ENCODE peak calls at places on chromosomes 13 and 19, in eight cellular contexts. G, D, U, T, Z, C, O and M are unnamed samples. For H3K4me1, the result is how much of the 10 kb centered on the place peaks cover.

GRCh38 chr13:84399320-84400085 is 517.2 kb upstream of the SLITRK1 start:
- DNase-seq in G (peak), D (peak), U (no peak), T (no peak), Z (peak), C (no peak), O (no peak), M (no peak)

GRCh38 chr19:39915101-39915847 is 19.2 kb downstream of the FCGBP start:
- DNase-seq in G (no peak), D (no peak), U (no peak), T (no peak), Z (no peak), C (no peak), O (peak), M (no peak)

GRCh38 chr13:77698211-77699058 is 948 bp downstream of the SLAIN1 start:
- DNase-seq in G (no peak), D (peak), U (no peak), T (no peak), Z (no peak), C (peak), O (peak), M (peak)

GRCh38 chr19:35211545-35212230 is 16.9 kb downstream of the FAM187B start:
- DNase-seq in G (peak), D (no peak), U (peak), T (no peak), Z (no peak), C (peak), O (peak), M (peak)

GRCh38 chr13:110627761-110628476 is 12.6 kb downstream of the NAXD start:
- DNase-seq in G (no peak), D (no peak), U (no peak), T (no peak), Z (no peak), C (no peak), O (no peak), M (no peak)

GRCh38 chr13:30718661-30719520 is 16.5 kb upstream of the ALOX5AP start:
- DNase-seq in G (peak), D (no peak), U (no peak), T (no peak), Z (peak), C (no peak), O (peak), M (no peak)

GRCh38 chr19:37991841-37992248 is 84.8 kb downstream of the SIPA1L3 start:
- DNase-seq in G (peak), D (no peak), U (no peak), T (no peak), Z (no peak), C (no peak), O (no peak), M (no peak)

GRCh38 chr19:13118424-13119193 is 545 bp downstream of the NACC1 start:
- DNase-seq in G (peak), D (peak), U (no peak), T (peak), Z (peak), C (no peak), O (peak), M (peak)

GRCh38 chr19:4083677-4084546 is 17.2 kb upstream of the ZBTB7A start:
- DNase-seq in G (no peak), D (no peak), U (no peak), T (no peak), Z (no peak), C (no peak), O (peak), M (peak)

GRCh38 chr19:49151339-49152217 is 3.6 kb downstream of the HRC start:
- DNase-seq in G (no peak), D (peak), U (no peak), T (peak), Z (no peak), C (peak), O (peak), M (peak)

GRCh38 chr19:7748756-7749155 is 1.4 kb upstream of the CD209 start:
- DNase-seq in G (peak), D (no peak), U (no peak), T (peak), Z (no peak), C (peak), O (peak), M (no peak)

GRCh38 chr13:26061947-26062346 is 10.1 kb upstream of the SHISA2 start:
- DNase-seq in G (no peak), D (no peak), U (no peak), T (no peak), Z (peak), C (no peak), O (peak), M (no peak)

GRCh38 chr13:113542751-113543424 is 41.7 kb upstream of the TFDP1 start:
- DNase-seq in G (no peak), D (peak), U (no peak), T (no peak), Z (no peak), C (peak), O (peak), M (no peak)

GRCh38 chr19:35299523-35300339 is 7.8 kb downstream of the MAG start:
- DNase-seq in G (no peak), D (no peak), U (no peak), T (no peak), Z (no peak), C (no peak), O (peak), M (no peak)

GRCh38 chr19:36685835-36686234 is 1.6 kb upstream of the ZNF567 start:
- DNase-seq in G (no peak), D (no peak), U (no peak), T (no peak), Z (no peak), C (no peak), O (no peak), M (no peak)

GRCh38 chr13:23384111-23384510 is 49.4 kb downstream of the SACS start:
- DNase-seq in G (no peak), D (no peak), U (no peak), T (no peak), Z (peak), C (no peak), O (peak), M (peak)

GRCh38 chr19:30209617-30210600 is 162.3 kb upstream of the ZNF536 start:
- DNase-seq in G (no peak), D (no peak), U (no peak), T (no peak), Z (no peak), C (no peak), O (peak), M (no peak)

GRCh38 chr13:41563501-41564001 is 106.2 kb downstream of the RGCC start:
- DNase-seq in G (peak), D (no peak), U (no peak), T (no peak), Z (peak), C (peak), O (no peak), M (no peak)

GRCh38 chr13:25727250-25727649 is 324.6 kb downstream of the SHISA2 start:
- DNase-seq in G (no peak), D (no peak), U (no peak), T (no peak), Z (no peak), C (no peak), O (no peak), M (no peak)

GRCh38 chr13:41696163-41697003 is 239.0 kb downstream of the RGCC start:
- DNase-seq in G (peak), D (no peak), U (no peak), T (peak), Z (peak), C (no peak), O (peak), M (no peak)

GRCh38 chr13:32117696-32118095 is 86.1 kb downstream of the FRY start:
- DNase-seq in G (no peak), D (no peak), U (peak), T (no peak), Z (no peak), C (peak), O (no peak), M (no peak)

GRCh38 chr13:79090552-79091159 is 315.4 kb downstream of the RBM26 start:
- DNase-seq in G (no peak), D (no peak), U (no peak), T (no peak), Z (no peak), C (no peak), O (no peak), M (no peak)

GRCh38 chr19:38221919-38222828 is 1.8 kb downstream of the DPF1 start:
- DNase-seq in G (no peak), D (no peak), U (no peak), T (no peak), Z (no peak), C (no peak), O (peak), M (no peak)

GRCh38 chr19:1261863-1262686 is 7.1 kb upstream of the CIRBP start:
- DNase-seq in G (peak), D (peak), U (peak), T (no peak), Z (peak), C (peak), O (peak), M (peak)

GRCh38 chr13:95388420-95389079 is 87.3 kb upstream of the ABCC4 start:
- DNase-seq in G (no peak), D (no peak), U (no peak), T (no peak), Z (no peak), C (no peak), O (no peak), M (no peak)

GRCh38 chr13:43802511-43802910 is 15.7 kb upstream of the ENOX1 start:
- DNase-seq in G (no peak), D (no peak), U (no peak), T (no peak), Z (no peak), C (no peak), O (no peak), M (no peak)

GRCh38 chr13:99808786-99809185 is 162.8 kb downstream of the ZIC5 start:
- DNase-seq in G (no peak), D (no peak), U (no peak), T (no peak), Z (no peak), C (no peak), O (no peak), M (no peak)

GRCh38 chr19:34350161-34350561 is 14.8 kb upstream of the GPI start:
- DNase-seq in G (no peak), D (no peak), U (no peak), T (no peak), Z (no peak), C (peak), O (no peak), M (peak)

GRCh38 chr19:11261431-11261901 is 858 bp downstream of the DOCK6 start:
- DNase-seq in G (no peak), D (peak), U (no peak), T (no peak), Z (no peak), C (no peak), O (no peak), M (no peak)
- H3K27ac ChIP-seq in G (no peak), D (no peak), U (peak), T (no peak), Z (no peak), C (peak), O (peak), M (no peak)

GRCh38 chr13:46804391-46804815 is 7.4 kb upstream of the ESD start:
- DNase-seq in G (peak), D (no peak), U (no peak), T (no peak), Z (peak), C (no peak), O (peak), M (no peak)
- H3K4me3 ChIP-seq in G (no peak), D (no peak), U (no peak), T (no peak), Z (no peak), C (no peak), O (peak), M (no peak)

DNA sequence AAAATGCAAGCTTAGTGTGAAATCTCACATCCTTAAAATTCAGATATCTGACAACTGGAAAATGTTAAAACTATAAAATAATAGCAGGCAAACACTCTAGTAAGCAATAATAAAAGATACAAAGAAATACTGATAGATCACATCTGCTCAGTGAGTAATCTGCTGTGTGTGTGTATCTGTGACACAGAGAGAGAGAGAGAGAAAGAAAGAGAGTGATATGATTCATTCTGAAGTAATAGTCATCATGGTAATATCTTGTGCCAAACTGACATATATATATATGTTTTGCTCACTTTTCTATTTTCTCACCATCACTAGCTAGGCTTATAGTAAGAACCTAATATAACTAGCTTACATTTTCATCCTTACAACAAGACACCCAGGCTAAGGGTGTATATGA is 288.0 kb upstream of the SLITRK6 start:
- DNase-seq in G (no peak), D (no peak), U (no peak), T (no peak), Z (peak), C (no peak), O (no peak), M (no peak)
- H3K4me1 ChIP-seq in G (under half), D (under half), U (under half), T (under half), Z (under half), C (under half), O (under half), M (under half)

GRCh38 chr13:20177049-20177831 is 15.5 kb downstream of the GJB2 start:
- DNase-seq in G (no peak), D (no peak), U (no peak), T (no peak), Z (no peak), C (no peak), O (no peak), M (no peak)

GRCh38 chr13:20185657-20186056 is 7.1 kb downstream of the GJB2 start:
- DNase-seq in G (no peak), D (no peak), U (no peak), T (no peak), Z (no peak), C (no peak), O (no peak), M (no peak)

GRCh38 chr13:20182231-20182846 is 10.4 kb downstream of the GJB2 start:
- DNase-seq in G (peak), D (peak), U (no peak), T (no peak), Z (peak), C (peak), O (peak), M (peak)

GRCh38 chr13:20178156-20178555 is 14.6 kb downstream of the GJB2 start:
- DNase-seq in G (no peak), D (no peak), U (no peak), T (no peak), Z (no peak), C (no peak), O (no peak), M (no peak)

GRCh38 chr13:20181180-20181579 is 11.6 kb downstream of the GJB2 start:
- DNase-seq in G (no peak), D (no peak), U (no peak), T (no peak), Z (no peak), C (no peak), O (no peak), M (no peak)
- H3K27ac ChIP-seq in G (no peak), D (no peak), U (no peak), T (no peak), Z (no peak), C (no peak), O (no peak), M (no peak)